ENCODE peak calls at places on chromosomes 12 and 14, in seven cellular contexts. F, I, V, S, L, H and M are unnamed samples.

GRCh38 chr14:55807059-55807499 is 227.1 kb downstream of the KTN1 start:
- DNase-seq in F (peak), I (peak), V (peak), S (peak), L (peak), H (no peak), M (peak)

GRCh38 chr12:78146365-78146772 is 315.7 kb downstream of the NAV3 start:
- DNase-seq in F (no peak), I (peak), V (no peak), S (no peak), L (no peak), H (no peak), M (no peak)

GRCh38 chr12:10153271-10154144 is 18.4 kb downstream of the OLR1 start:
- DNase-seq in F (peak), I (peak), V (peak), S (peak), L (peak), H (peak), M (peak)

GRCh38 chr12:13101854-13102375 is 1.6 kb downstream of the GSG1 start:
- DNase-seq in F (no peak), I (peak), V (no peak), S (peak), L (no peak), H (no peak), M (no peak)

GRCh38 chr12:56315256-56315625 is 547 bp downstream of the CNPY2 start:
- DNase-seq in F (no peak), I (peak), V (no peak), S (peak), L (no peak), H (no peak), M (peak)

GRCh38 chr12:63223128-63223527 is 72.1 kb upstream of the AVPR1A start:
- DNase-seq in F (no peak), I (no peak), V (no peak), S (no peak), L (no peak), H (no peak), M (no peak)

GRCh38 chr12:53942467-53942997 is 3.9 kb downstream of the HOXC13 start:
- DNase-seq in F (no peak), I (no peak), V (no peak), S (no peak), L (no peak), H (peak), M (no peak)

GRCh38 chr14:96637521-96637920 is 135.3 kb downstream of the PAPOLA start:
- DNase-seq in F (no peak), I (no peak), V (no peak), S (no peak), L (peak), H (peak), M (no peak)

GRCh38 chr14:35159742-35160409 is 37.5 kb downstream of the PRORP start:
- DNase-seq in F (no peak), I (peak), V (no peak), S (no peak), L (no peak), H (no peak), M (no peak)

GRCh38 chr12:54135621-54136027 is 53.2 kb downstream of the SMUG1 start:
- DNase-seq in F (no peak), I (no peak), V (no peak), S (no peak), L (no peak), H (no peak), M (peak)

GRCh38 chr12:75781532-75782046 is 250.0 kb downstream of the PHLDA1 start:
- DNase-seq in F (no peak), I (peak), V (no peak), S (no peak), L (no peak), H (no peak), M (no peak)

GRCh38 chr12:122080149-122081107 is 1.9 kb downstream of the MLXIP start:
- DNase-seq in F (peak), I (peak), V (no peak), S (peak), L (peak), H (peak), M (peak)

GRCh38 chr14:50336428-50336827 is 24.3 kb downstream of the DMAC2L start:
- DNase-seq in F (no peak), I (no peak), V (no peak), S (no peak), L (no peak), H (no peak), M (no peak)

GRCh38 chr14:24080888-24081738 is 9.8 kb downstream of the CPNE6 start:
- DNase-seq in F (peak), I (peak), V (peak), S (peak), L (peak), H (peak), M (peak)

GRCh38 chr14:104119119-104119699 is 19.2 kb upstream of the KIF26A start:
- DNase-seq in F (no peak), I (no peak), V (peak), S (peak), L (no peak), H (peak), M (peak)

GRCh38 chr12:63042646-63043045 is 107.7 kb upstream of the PPM1H start:
- DNase-seq in F (no peak), I (peak), V (no peak), S (no peak), L (no peak), H (no peak), M (no peak)

GRCh38 chr12:32549675-32550079 is 129.4 kb upstream of the DNM1L start:
- DNase-seq in F (no peak), I (peak), V (no peak), S (no peak), L (no peak), H (peak), M (no peak)

GRCh38 chr12:94525951-94526350 is 66.3 kb upstream of the CEP83 start:
- DNase-seq in F (no peak), I (no peak), V (no peak), S (no peak), L (no peak), H (no peak), M (no peak)

GRCh38 chr12:117236456-117237001 is 46.3 kb upstream of the FBXO21 start:
- DNase-seq in F (peak), I (peak), V (peak), S (peak), L (peak), H (peak), M (peak)

DNA sequence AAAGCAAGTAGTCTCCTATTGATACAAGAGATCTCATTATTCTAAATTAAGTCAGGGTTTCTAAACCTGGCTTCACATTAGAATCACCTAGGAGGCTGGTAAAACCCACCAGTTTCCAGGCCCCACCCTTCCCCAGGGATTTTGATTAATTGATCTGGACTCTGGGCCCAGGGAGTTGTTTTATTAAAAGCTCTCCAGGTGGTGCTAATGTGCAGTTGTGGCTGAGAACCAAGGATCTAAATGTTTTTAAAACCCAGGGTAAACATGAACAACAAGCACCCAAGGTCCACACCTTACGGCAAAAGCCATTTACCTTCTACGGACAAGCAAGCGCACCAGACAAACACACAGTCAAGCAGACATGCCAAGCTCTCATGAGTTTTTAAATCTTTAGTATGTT is 73.9 kb downstream of the SLC2A13 start:
- DNase-seq in F (no peak), I (no peak), V (no peak), S (no peak), L (peak), H (no peak), M (no peak)
- TF ChIP-seq CTCF in F (no peak), I (no peak), V (no peak), S (no peak), L (no peak), H (no peak), M (no peak)

GRCh38 chr12:26514364-26514763 is 318.6 kb downstream of the ITPR2 start:
- DNase-seq in F (no peak), I (no peak), V (no peak), S (no peak), L (no peak), H (no peak), M (no peak)

GRCh38 chr12:26512213-26512612 is 316.8 kb downstream of the SSPN start:
- DNase-seq in F (no peak), I (no peak), V (no peak), S (no peak), L (no peak), H (no peak), M (no peak)

GRCh38 chr12:26507613-26508012 is 312.2 kb downstream of the SSPN start:
- DNase-seq in F (no peak), I (no peak), V (no peak), S (no peak), L (no peak), H (no peak), M (no peak)

GRCh38 chr12:26513357-26514043 is 318.1 kb downstream of the SSPN start:
- DNase-seq in F (no peak), I (no peak), V (no peak), S (no peak), L (no peak), H (no peak), M (no peak)
- H3K27ac ChIP-seq in F (no peak), I (no peak), V (peak), S (no peak), L (no peak), H (no peak), M (no peak)

GRCh38 chr12:52581066-52581465 is 7.4 kb upstream of the KRT74 start:
- DNase-seq in F (no peak), I (no peak), V (no peak), S (no peak), L (no peak), H (no peak), M (no peak)

GRCh38 chr12:52581481-52581880 is 7.8 kb upstream of the KRT74 start:
- DNase-seq in F (no peak), I (peak), V (no peak), S (no peak), L (no peak), H (peak), M (peak)

GRCh38 chr12:52582489-52582888 is 8.8 kb upstream of the KRT74 start:
- DNase-seq in F (no peak), I (no peak), V (no peak), S (no peak), L (no peak), H (peak), M (no peak)

GRCh38 chr12:52584156-52584682 is 10.6 kb upstream of the KRT74 start:
- DNase-seq in F (no peak), I (no peak), V (no peak), S (no peak), L (no peak), H (peak), M (peak)

DNA sequence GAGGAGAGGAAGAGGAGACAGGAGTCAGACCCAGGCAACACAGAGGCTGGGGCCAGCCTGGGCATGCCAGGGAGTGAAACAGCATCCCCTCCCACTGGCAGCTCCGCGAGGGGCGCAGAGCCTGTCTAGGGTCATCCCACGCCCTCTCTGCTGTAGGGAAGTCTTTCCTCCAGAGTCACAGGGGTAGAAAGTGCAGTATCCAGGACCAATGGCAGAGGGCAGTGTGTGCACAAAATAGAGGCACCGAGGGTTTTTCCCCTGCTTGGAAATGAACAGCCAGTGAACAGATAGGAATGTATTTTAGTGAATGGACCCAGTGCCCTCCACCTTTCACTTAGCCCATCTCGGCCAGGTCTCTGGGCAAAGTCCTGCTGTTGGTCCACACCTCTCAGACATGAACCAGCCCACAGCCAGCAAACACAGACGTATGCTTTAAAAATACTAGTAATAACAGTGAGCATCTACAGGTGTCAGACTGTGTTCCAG is 9.4 kb upstream of the KRT74 start:
- DNase-seq in F (no peak), I (peak), V (no peak), S (peak), L (peak), H (peak), M (no peak)
- TF ChIP-seq CTCF in F (peak), I (peak), V (peak), S (peak), L (peak), H (peak), M (peak)

GRCh38 chr12:124395986-124396385 is 101.1 kb downstream of the RFLNA start:
- DNase-seq in F (no peak), I (no peak), V (no peak), S (no peak), L (no peak), H (no peak), M (no peak)

GRCh38 chr12:124393831-124394230 is 98.9 kb downstream of the RFLNA start:
- DNase-seq in F (no peak), I (no peak), V (no peak), S (no peak), L (no peak), H (no peak), M (no peak)

GRCh38 chr12:124392991-124393790 is 98.3 kb downstream of the RFLNA start:
- DNase-seq in F (peak), I (peak), V (peak), S (peak), L (peak), H (peak), M (peak)

GRCh38 chr12:124395284-124395752 is 100.4 kb downstream of the RFLNA start:
- DNase-seq in F (no peak), I (no peak), V (no peak), S (no peak), L (no peak), H (no peak), M (no peak)

GRCh38 chr12:124394462-124395128 is 99.7 kb downstream of the RFLNA start:
- DNase-seq in F (no peak), I (peak), V (no peak), S (no peak), L (no peak), H (no peak), M (no peak)
- H3K27ac ChIP-seq in F (peak), I (no peak), V (peak), S (no peak), L (no peak), H (no peak), M (no peak)

GRCh38 chr14:20757963-20758362 is 10.2 kb upstream of the EDDM3B start:
- DNase-seq in F (peak), I (no peak), V (no peak), S (peak), L (peak), H (peak), M (no peak)
- TF ChIP-seq CTCF in F (peak), I (no peak), V (peak), S (peak), L (no peak), H (peak), M (peak)

GRCh38 chr12:3002636-3003035 is 43.4 kb downstream of the TEAD4 start:
- DNase-seq in F (no peak), I (no peak), V (no peak), S (no peak), L (no peak), H (peak), M (peak)

GRCh38 chr12:3004655-3005565 is 45.7 kb downstream of the TEAD4 start:
- DNase-seq in F (no peak), I (no peak), V (no peak), S (no peak), L (no peak), H (peak), M (no peak)

GRCh38 chr12:3005736-3006135 is 46.5 kb downstream of the TEAD4 start:
- DNase-seq in F (no peak), I (peak), V (no peak), S (no peak), L (no peak), H (no peak), M (no peak)

GRCh38 chr12:3000548-3001275 is 41.5 kb downstream of the TEAD4 start:
- DNase-seq in F (no peak), I (no peak), V (no peak), S (no peak), L (no peak), H (peak), M (no peak)

DNA sequence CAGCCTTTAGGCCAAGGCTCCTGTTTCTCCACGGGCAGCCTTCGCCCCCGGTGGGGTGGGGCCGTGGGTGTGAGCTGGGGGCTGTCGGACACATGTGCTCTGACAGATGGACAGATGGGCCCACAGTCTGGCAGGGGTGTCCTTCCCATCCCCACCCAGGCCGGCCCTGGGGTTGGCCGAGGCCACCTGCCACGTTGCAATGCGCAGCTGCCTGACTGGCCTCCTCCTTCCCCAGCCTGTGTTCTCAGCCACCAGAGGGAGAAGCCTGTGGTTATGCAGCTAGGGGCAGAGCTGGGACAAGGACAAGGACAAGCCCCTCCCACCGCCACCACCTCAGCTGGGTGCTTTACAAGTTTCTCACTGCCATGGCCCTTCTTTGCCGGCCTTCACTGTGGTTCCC is 44.4 kb downstream of the TEAD4 start:
- DNase-seq in F (no peak), I (no peak), V (no peak), S (no peak), L (peak), H (peak), M (no peak)
- H3K27ac ChIP-seq in F (no peak), I (no peak), V (no peak), S (no peak), L (peak), H (no peak), M (no peak)